ENCODE peak calls at places on chromosomes 13 and 19, in nine cellular contexts. One of them, this sample, is unnamed.

GRCh38 chr13:41995946-41996345 is 35.0 kb upstream of the VWA8 start:
- DNase-seq in uterus: no peak
- DNase-seq in GM12891: no peak
- DNase-seq in activated CD4-positive, alpha-beta T cell treated with anti-CD3 and anti-CD28 coated beads, Interleukin-2, amount 50 U/mL, for 1 hour: no peak
- DNase-seq in stimulated activated CD8-positive, alpha-beta memory T cell treated with anti-CD3 and anti-CD28 coated beads, Interleukin-7, amount 100 ng/mL, for 24 hours: no peak
- DNase-seq in EH: peak; percentile 26
- DNase-seq in heart right ventricle: no peak
- DNase-seq in activated naive CD8-positive, alpha-beta T cell treated with anti-CD3 and anti-CD28 coated beads, Interleukin-2, amount 50 U/mL, for 24 hours: no peak
- DNase-seq in AML-193: peak; percentile 85
- DNase-seq in this sample: no peak

GRCh38 chr19:370641-371330 is 26.2 kb upstream of the MIER2 start:
- DNase-seq in uterus: no peak
- DNase-seq in GM12891: no peak
- DNase-seq in activated CD4-positive, alpha-beta T cell treated with anti-CD3 and anti-CD28 coated beads, Interleukin-2, amount 50 U/mL, for 1 hour: no peak
- DNase-seq in stimulated activated CD8-positive, alpha-beta memory T cell treated with anti-CD3 and anti-CD28 coated beads, Interleukin-7, amount 100 ng/mL, for 24 hours: no peak
- DNase-seq in EH: no peak
- DNase-seq in heart right ventricle: no peak
- DNase-seq in activated naive CD8-positive, alpha-beta T cell treated with anti-CD3 and anti-CD28 coated beads, Interleukin-2, amount 50 U/mL, for 24 hours: no peak
- DNase-seq in AML-193: no peak
- DNase-seq in this sample: peak; percentile 62

GRCh38 chr13:107743983-107744382 is 471.4 kb downstream of the LIG4 start:
- DNase-seq in uterus: no peak
- DNase-seq in GM12891: no peak
- DNase-seq in activated CD4-positive, alpha-beta T cell treated with anti-CD3 and anti-CD28 coated beads, Interleukin-2, amount 50 U/mL, for 1 hour: no peak
- DNase-seq in stimulated activated CD8-positive, alpha-beta memory T cell treated with anti-CD3 and anti-CD28 coated beads, Interleukin-7, amount 100 ng/mL, for 24 hours: no peak
- DNase-seq in EH: no peak
- DNase-seq in heart right ventricle: no peak
- DNase-seq in activated naive CD8-positive, alpha-beta T cell treated with anti-CD3 and anti-CD28 coated beads, Interleukin-2, amount 50 U/mL, for 24 hours: no peak
- DNase-seq in AML-193: no peak
- DNase-seq in this sample: no peak

GRCh38 chr19:8023371-8023770 is 17.9 kb upstream of the ELAVL1 start:
- DNase-seq in uterus: no peak
- DNase-seq in GM12891: no peak
- DNase-seq in activated CD4-positive, alpha-beta T cell treated with anti-CD3 and anti-CD28 coated beads, Interleukin-2, amount 50 U/mL, for 1 hour: no peak
- DNase-seq in stimulated activated CD8-positive, alpha-beta memory T cell treated with anti-CD3 and anti-CD28 coated beads, Interleukin-7, amount 100 ng/mL, for 24 hours: no peak
- DNase-seq in EH: peak; percentile 3
- DNase-seq in heart right ventricle: no peak
- DNase-seq in activated naive CD8-positive, alpha-beta T cell treated with anti-CD3 and anti-CD28 coated beads, Interleukin-2, amount 50 U/mL, for 24 hours: no peak
- DNase-seq in AML-193: no peak
- DNase-seq in this sample: no peak

GRCh38 chr19:44841255-44841654 is 4.8 kb upstream of the NECTIN2 start:
- DNase-seq in uterus: no peak
- DNase-seq in GM12891: no peak
- DNase-seq in activated CD4-positive, alpha-beta T cell treated with anti-CD3 and anti-CD28 coated beads, Interleukin-2, amount 50 U/mL, for 1 hour: no peak
- DNase-seq in stimulated activated CD8-positive, alpha-beta memory T cell treated with anti-CD3 and anti-CD28 coated beads, Interleukin-7, amount 100 ng/mL, for 24 hours: no peak
- DNase-seq in EH: no peak
- DNase-seq in heart right ventricle: no peak
- DNase-seq in activated naive CD8-positive, alpha-beta T cell treated with anti-CD3 and anti-CD28 coated beads, Interleukin-2, amount 50 U/mL, for 24 hours: no peak
- DNase-seq in AML-193: no peak
- DNase-seq in this sample: no peak

GRCh38 chr19:48975947-48976847 is 11.1 kb downstream of the FTL start:
- DNase-seq in uterus: no peak
- DNase-seq in GM12891: no peak
- DNase-seq in activated CD4-positive, alpha-beta T cell treated with anti-CD3 and anti-CD28 coated beads, Interleukin-2, amount 50 U/mL, for 1 hour: peak; percentile 32
- DNase-seq in stimulated activated CD8-positive, alpha-beta memory T cell treated with anti-CD3 and anti-CD28 coated beads, Interleukin-7, amount 100 ng/mL, for 24 hours: no peak
- DNase-seq in EH: peak; percentile 42
- DNase-seq in heart right ventricle: no peak
- DNase-seq in activated naive CD8-positive, alpha-beta T cell treated with anti-CD3 and anti-CD28 coated beads, Interleukin-2, amount 50 U/mL, for 24 hours: no peak
- DNase-seq in AML-193: no peak
- DNase-seq in this sample: no peak

GRCh38 chr19:45130888-45131615 is 29.7 kb downstream of the NKPD1 start:
- DNase-seq in uterus: no peak
- DNase-seq in GM12891: no peak
- DNase-seq in activated CD4-positive, alpha-beta T cell treated with anti-CD3 and anti-CD28 coated beads, Interleukin-2, amount 50 U/mL, for 1 hour: no peak
- DNase-seq in stimulated activated CD8-positive, alpha-beta memory T cell treated with anti-CD3 and anti-CD28 coated beads, Interleukin-7, amount 100 ng/mL, for 24 hours: no peak
- DNase-seq in EH: peak; percentile 28
- DNase-seq in heart right ventricle: no peak
- DNase-seq in activated naive CD8-positive, alpha-beta T cell treated with anti-CD3 and anti-CD28 coated beads, Interleukin-2, amount 50 U/mL, for 24 hours: no peak
- DNase-seq in AML-193: no peak
- DNase-seq in this sample: no peak

GRCh38 chr13:44378277-44378676 is 4.7 kb downstream of the SERP2 start:
- DNase-seq in uterus: no peak
- DNase-seq in GM12891: no peak
- DNase-seq in activated CD4-positive, alpha-beta T cell treated with anti-CD3 and anti-CD28 coated beads, Interleukin-2, amount 50 U/mL, for 1 hour: no peak
- DNase-seq in stimulated activated CD8-positive, alpha-beta memory T cell treated with anti-CD3 and anti-CD28 coated beads, Interleukin-7, amount 100 ng/mL, for 24 hours: no peak
- DNase-seq in EH: no peak
- DNase-seq in heart right ventricle: no peak
- DNase-seq in activated naive CD8-positive, alpha-beta T cell treated with anti-CD3 and anti-CD28 coated beads, Interleukin-2, amount 50 U/mL, for 24 hours: no peak
- DNase-seq in AML-193: no peak
- DNase-seq in this sample: no peak

GRCh38 chr19:3976495-3977241 is 5.8 kb upstream of the DAPK3 start:
- DNase-seq in uterus: no peak
- DNase-seq in GM12891: no peak
- DNase-seq in activated CD4-positive, alpha-beta T cell treated with anti-CD3 and anti-CD28 coated beads, Interleukin-2, amount 50 U/mL, for 1 hour: no peak
- DNase-seq in stimulated activated CD8-positive, alpha-beta memory T cell treated with anti-CD3 and anti-CD28 coated beads, Interleukin-7, amount 100 ng/mL, for 24 hours: no peak
- DNase-seq in EH: no peak
- DNase-seq in heart right ventricle: peak; percentile 5
- DNase-seq in activated naive CD8-positive, alpha-beta T cell treated with anti-CD3 and anti-CD28 coated beads, Interleukin-2, amount 50 U/mL, for 24 hours: no peak
- DNase-seq in AML-193: no peak
- DNase-seq in this sample: no peak

GRCh38 chr13:42041017-42041683 is 7.3 kb upstream of the DGKH start:
- DNase-seq in uterus: peak; percentile 39
- DNase-seq in GM12891: peak; percentile 32
- DNase-seq in activated CD4-positive, alpha-beta T cell treated with anti-CD3 and anti-CD28 coated beads, Interleukin-2, amount 50 U/mL, for 1 hour: no peak
- DNase-seq in stimulated activated CD8-positive, alpha-beta memory T cell treated with anti-CD3 and anti-CD28 coated beads, Interleukin-7, amount 100 ng/mL, for 24 hours: no peak
- DNase-seq in EH: peak; percentile 57
- DNase-seq in heart right ventricle: peak; percentile 51
- DNase-seq in activated naive CD8-positive, alpha-beta T cell treated with anti-CD3 and anti-CD28 coated beads, Interleukin-2, amount 50 U/mL, for 24 hours: peak; percentile 52
- DNase-seq in AML-193: peak; percentile 54
- DNase-seq in this sample: peak; percentile 75

GRCh38 chr13:95382411-95382810 is 81.2 kb upstream of the ABCC4 start:
- DNase-seq in uterus: no peak
- DNase-seq in GM12891: no peak
- DNase-seq in activated CD4-positive, alpha-beta T cell treated with anti-CD3 and anti-CD28 coated beads, Interleukin-2, amount 50 U/mL, for 1 hour: no peak
- DNase-seq in stimulated activated CD8-positive, alpha-beta memory T cell treated with anti-CD3 and anti-CD28 coated beads, Interleukin-7, amount 100 ng/mL, for 24 hours: no peak
- DNase-seq in EH: no peak
- DNase-seq in heart right ventricle: no peak
- DNase-seq in activated naive CD8-positive, alpha-beta T cell treated with anti-CD3 and anti-CD28 coated beads, Interleukin-2, amount 50 U/mL, for 24 hours: no peak
- DNase-seq in AML-193: no peak
- DNase-seq in this sample: no peak

GRCh38 chr19:18858906-18859646 is 27.3 kb downstream of the UPF1 start:
- DNase-seq in uterus: no peak
- DNase-seq in GM12891: no peak
- DNase-seq in activated CD4-positive, alpha-beta T cell treated with anti-CD3 and anti-CD28 coated beads, Interleukin-2, amount 50 U/mL, for 1 hour: no peak
- DNase-seq in stimulated activated CD8-positive, alpha-beta memory T cell treated with anti-CD3 and anti-CD28 coated beads, Interleukin-7, amount 100 ng/mL, for 24 hours: no peak
- DNase-seq in EH: no peak
- DNase-seq in heart right ventricle: no peak
- DNase-seq in activated naive CD8-positive, alpha-beta T cell treated with anti-CD3 and anti-CD28 coated beads, Interleukin-2, amount 50 U/mL, for 24 hours: no peak
- DNase-seq in AML-193: no peak
- DNase-seq in this sample: no peak

GRCh38 chr19:7787602-7788177 is 24.6 kb downstream of the CLEC4M start:
- DNase-seq in uterus: no peak
- DNase-seq in GM12891: no peak
- DNase-seq in activated CD4-positive, alpha-beta T cell treated with anti-CD3 and anti-CD28 coated beads, Interleukin-2, amount 50 U/mL, for 1 hour: no peak
- DNase-seq in stimulated activated CD8-positive, alpha-beta memory T cell treated with anti-CD3 and anti-CD28 coated beads, Interleukin-7, amount 100 ng/mL, for 24 hours: no peak
- DNase-seq in EH: no peak
- DNase-seq in heart right ventricle: no peak
- DNase-seq in activated naive CD8-positive, alpha-beta T cell treated with anti-CD3 and anti-CD28 coated beads, Interleukin-2, amount 50 U/mL, for 24 hours: no peak
- DNase-seq in AML-193: no peak
- DNase-seq in this sample: no peak

GRCh38 chr13:19864018-19864338 is 529 bp upstream of the ZMYM5 start:
- DNase-seq in uterus: peak; percentile 72
- DNase-seq in GM12891: peak; percentile 44
- DNase-seq in activated CD4-positive, alpha-beta T cell treated with anti-CD3 and anti-CD28 coated beads, Interleukin-2, amount 50 U/mL, for 1 hour: peak; percentile 46
- DNase-seq in stimulated activated CD8-positive, alpha-beta memory T cell treated with anti-CD3 and anti-CD28 coated beads, Interleukin-7, amount 100 ng/mL, for 24 hours: peak; percentile 23
- DNase-seq in EH: peak; percentile 75
- DNase-seq in heart right ventricle: peak; percentile 74
- DNase-seq in activated naive CD8-positive, alpha-beta T cell treated with anti-CD3 and anti-CD28 coated beads, Interleukin-2, amount 50 U/mL, for 24 hours: peak; percentile 70
- DNase-seq in AML-193: peak; percentile 63
- DNase-seq in this sample: peak; percentile 77

GRCh38 chr13:41263261-41263971 is at the start of gene MTRF1:
- DNase-seq in uterus: peak; percentile 78
- DNase-seq in GM12891: peak; percentile 60
- DNase-seq in activated CD4-positive, alpha-beta T cell treated with anti-CD3 and anti-CD28 coated beads, Interleukin-2, amount 50 U/mL, for 1 hour: peak; percentile 76
- DNase-seq in stimulated activated CD8-positive, alpha-beta memory T cell treated with anti-CD3 and anti-CD28 coated beads, Interleukin-7, amount 100 ng/mL, for 24 hours: peak; percentile 57
- DNase-seq in EH: peak; percentile 84
- DNase-seq in heart right ventricle: peak; percentile 85
- DNase-seq in activated naive CD8-positive, alpha-beta T cell treated with anti-CD3 and anti-CD28 coated beads, Interleukin-2, amount 50 U/mL, for 24 hours: peak; percentile 77
- DNase-seq in AML-193: peak; percentile 90
- DNase-seq in this sample: peak; percentile 71

GRCh38 chr13:44652223-44652622 is 76.1 kb upstream of the TSC22D1 start:
- DNase-seq in uterus: no peak
- DNase-seq in GM12891: no peak
- DNase-seq in activated CD4-positive, alpha-beta T cell treated with anti-CD3 and anti-CD28 coated beads, Interleukin-2, amount 50 U/mL, for 1 hour: no peak
- DNase-seq in stimulated activated CD8-positive, alpha-beta memory T cell treated with anti-CD3 and anti-CD28 coated beads, Interleukin-7, amount 100 ng/mL, for 24 hours: no peak
- DNase-seq in EH: no peak
- DNase-seq in heart right ventricle: no peak
- DNase-seq in activated naive CD8-positive, alpha-beta T cell treated with anti-CD3 and anti-CD28 coated beads, Interleukin-2, amount 50 U/mL, for 24 hours: no peak
- DNase-seq in AML-193: no peak
- DNase-seq in this sample: no peak

GRCh38 chr13:89925107-89925506 is 1422.4 kb upstream of the MIR17HG start:
- DNase-seq in uterus: no peak
- DNase-seq in GM12891: no peak
- DNase-seq in activated CD4-positive, alpha-beta T cell treated with anti-CD3 and anti-CD28 coated beads, Interleukin-2, amount 50 U/mL, for 1 hour: no peak
- DNase-seq in stimulated activated CD8-positive, alpha-beta memory T cell treated with anti-CD3 and anti-CD28 coated beads, Interleukin-7, amount 100 ng/mL, for 24 hours: no peak
- DNase-seq in EH: no peak
- DNase-seq in heart right ventricle: no peak
- DNase-seq in activated naive CD8-positive, alpha-beta T cell treated with anti-CD3 and anti-CD28 coated beads, Interleukin-2, amount 50 U/mL, for 24 hours: no peak
- DNase-seq in AML-193: peak; percentile 32
- DNase-seq in this sample: no peak

GRCh38 chr13:104008075-104008474 is 941.9 kb upstream of the SLC10A2 start:
- DNase-seq in uterus: no peak
- DNase-seq in GM12891: no peak
- DNase-seq in activated CD4-positive, alpha-beta T cell treated with anti-CD3 and anti-CD28 coated beads, Interleukin-2, amount 50 U/mL, for 1 hour: no peak
- DNase-seq in stimulated activated CD8-positive, alpha-beta memory T cell treated with anti-CD3 and anti-CD28 coated beads, Interleukin-7, amount 100 ng/mL, for 24 hours: no peak
- DNase-seq in EH: no peak
- DNase-seq in heart right ventricle: no peak
- DNase-seq in activated naive CD8-positive, alpha-beta T cell treated with anti-CD3 and anti-CD28 coated beads, Interleukin-2, amount 50 U/mL, for 24 hours: no peak
- DNase-seq in AML-193: no peak
- DNase-seq in this sample: no peak

GRCh38 chr19:3249408-3249807 is 24.9 kb downstream of the CELF5 start:
- DNase-seq in uterus: no peak
- DNase-seq in GM12891: no peak
- DNase-seq in activated CD4-positive, alpha-beta T cell treated with anti-CD3 and anti-CD28 coated beads, Interleukin-2, amount 50 U/mL, for 1 hour: no peak
- DNase-seq in stimulated activated CD8-positive, alpha-beta memory T cell treated with anti-CD3 and anti-CD28 coated beads, Interleukin-7, amount 100 ng/mL, for 24 hours: no peak
- DNase-seq in EH: no peak
- DNase-seq in heart right ventricle: no peak
- DNase-seq in activated naive CD8-positive, alpha-beta T cell treated with anti-CD3 and anti-CD28 coated beads, Interleukin-2, amount 50 U/mL, for 24 hours: peak; percentile 13
- DNase-seq in AML-193: no peak
- DNase-seq in this sample: no peak

GRCh38 chr13:29561918-29562317 is 33.6 kb downstream of the SLC7A1 start:
- DNase-seq in uterus: no peak
- DNase-seq in GM12891: no peak
- DNase-seq in activated CD4-positive, alpha-beta T cell treated with anti-CD3 and anti-CD28 coated beads, Interleukin-2, amount 50 U/mL, for 1 hour: no peak
- DNase-seq in stimulated activated CD8-positive, alpha-beta memory T cell treated with anti-CD3 and anti-CD28 coated beads, Interleukin-7, amount 100 ng/mL, for 24 hours: no peak
- DNase-seq in EH: peak; percentile 51
- DNase-seq in heart right ventricle: no peak
- DNase-seq in activated naive CD8-positive, alpha-beta T cell treated with anti-CD3 and anti-CD28 coated beads, Interleukin-2, amount 50 U/mL, for 24 hours: no peak
- DNase-seq in AML-193: no peak
- DNase-seq in this sample: no peak

GRCh38 chr13:33279898-33280549 is 5.5 kb downstream of the STARD13 start:
- DNase-seq in uterus: no peak
- DNase-seq in GM12891: no peak
- DNase-seq in activated CD4-positive, alpha-beta T cell treated with anti-CD3 and anti-CD28 coated beads, Interleukin-2, amount 50 U/mL, for 1 hour: no peak
- DNase-seq in stimulated activated CD8-positive, alpha-beta memory T cell treated with anti-CD3 and anti-CD28 coated beads, Interleukin-7, amount 100 ng/mL, for 24 hours: no peak
- DNase-seq in EH: peak; percentile 93
- DNase-seq in heart right ventricle: no peak
- DNase-seq in activated naive CD8-positive, alpha-beta T cell treated with anti-CD3 and anti-CD28 coated beads, Interleukin-2, amount 50 U/mL, for 24 hours: no peak
- DNase-seq in AML-193: no peak
- DNase-seq in this sample: no peak

GRCh38 chr19:17302391-17303166 is 646 bp downstream of the ABHD8 start:
- DNase-seq in uterus: peak; percentile 42
- DNase-seq in GM12891: no peak
- DNase-seq in activated CD4-positive, alpha-beta T cell treated with anti-CD3 and anti-CD28 coated beads, Interleukin-2, amount 50 U/mL, for 1 hour: no peak
- DNase-seq in stimulated activated CD8-positive, alpha-beta memory T cell treated with anti-CD3 and anti-CD28 coated beads, Interleukin-7, amount 100 ng/mL, for 24 hours: no peak
- DNase-seq in EH: no peak
- DNase-seq in heart right ventricle: no peak
- DNase-seq in activated naive CD8-positive, alpha-beta T cell treated with anti-CD3 and anti-CD28 coated beads, Interleukin-2, amount 50 U/mL, for 24 hours: peak; percentile 22
- DNase-seq in AML-193: peak; percentile 40
- DNase-seq in this sample: peak; percentile 68

GRCh38 chr19:48874309-48875135 is 2.3 kb downstream of the PPP1R15A start:
- DNase-seq in uterus: peak; percentile 47
- DNase-seq in GM12891: no peak
- DNase-seq in activated CD4-positive, alpha-beta T cell treated with anti-CD3 and anti-CD28 coated beads, Interleukin-2, amount 50 U/mL, for 1 hour: peak; percentile 45
- DNase-seq in stimulated activated CD8-positive, alpha-beta memory T cell treated with anti-CD3 and anti-CD28 coated beads, Interleukin-7, amount 100 ng/mL, for 24 hours: no peak
- DNase-seq in EH: peak; percentile 83
- DNase-seq in heart right ventricle: no peak
- DNase-seq in activated naive CD8-positive, alpha-beta T cell treated with anti-CD3 and anti-CD28 coated beads, Interleukin-2, amount 50 U/mL, for 24 hours: no peak
- DNase-seq in AML-193: no peak
- DNase-seq in this sample: no peak